ENCODE peak calls at places on chromosomes 6 and 20, in six cellular contexts. One of them, this sample, is unnamed.

GRCh38 chr6:26457407-26457795 is 354 bp upstream of the BTN2A1 start:
- DNase-seq in sigmoid colon: peak
- DNase-seq in naive thymus-derived CD4-positive, alpha-beta T cell: no peak
- DNase-seq in DMS 273 treated with DMSO at 0.1 percent for 48 hours: peak
- DNase-seq in H4: no peak
- DNase-seq in thoracic aorta: no peak
- DNase-seq in this sample: no peak

GRCh38 chr6:163438940-163439335 is 24.4 kb downstream of the QKI start:
- DNase-seq in sigmoid colon: no peak
- DNase-seq in naive thymus-derived CD4-positive, alpha-beta T cell: no peak
- DNase-seq in DMS 273 treated with DMSO at 0.1 percent for 48 hours: no peak
- DNase-seq in H4: no peak
- DNase-seq in thoracic aorta: no peak
- DNase-seq in this sample: no peak

GRCh38 chr20:10171864-10172751 is 46.5 kb upstream of the SNAP25 start:
- DNase-seq in sigmoid colon: peak
- DNase-seq in naive thymus-derived CD4-positive, alpha-beta T cell: no peak
- DNase-seq in DMS 273 treated with DMSO at 0.1 percent for 48 hours: peak
- DNase-seq in H4: peak
- DNase-seq in thoracic aorta: peak
- DNase-seq in this sample: peak

GRCh38 chr6:124870611-124871201 is 91.5 kb upstream of the RNF217 start:
- DNase-seq in sigmoid colon: no peak
- DNase-seq in naive thymus-derived CD4-positive, alpha-beta T cell: no peak
- DNase-seq in DMS 273 treated with DMSO at 0.1 percent for 48 hours: no peak
- DNase-seq in H4: no peak
- DNase-seq in thoracic aorta: no peak
- DNase-seq in this sample: peak

GRCh38 chr6:142912125-142912524 is 32.9 kb downstream of the HIVEP2 start:
- DNase-seq in sigmoid colon: no peak
- DNase-seq in naive thymus-derived CD4-positive, alpha-beta T cell: no peak
- DNase-seq in DMS 273 treated with DMSO at 0.1 percent for 48 hours: no peak
- DNase-seq in H4: no peak
- DNase-seq in thoracic aorta: no peak
- DNase-seq in this sample: no peak

GRCh38 chr6:77650098-77650663 is 2.7 kb upstream of the MEI4 start:
- DNase-seq in sigmoid colon: peak
- DNase-seq in naive thymus-derived CD4-positive, alpha-beta T cell: no peak
- DNase-seq in DMS 273 treated with DMSO at 0.1 percent for 48 hours: no peak
- DNase-seq in H4: peak
- DNase-seq in thoracic aorta: no peak
- DNase-seq in this sample: peak

GRCh38 chr6:107731422-107732319 is 92.4 kb downstream of the SCML4 start:
- DNase-seq in sigmoid colon: no peak
- DNase-seq in naive thymus-derived CD4-positive, alpha-beta T cell: peak
- DNase-seq in DMS 273 treated with DMSO at 0.1 percent for 48 hours: no peak
- DNase-seq in H4: no peak
- DNase-seq in thoracic aorta: no peak
- DNase-seq in this sample: no peak

GRCh38 chr6:42791706-42792320 is 10.0 kb downstream of the BICRAL start:
- DNase-seq in sigmoid colon: no peak
- DNase-seq in naive thymus-derived CD4-positive, alpha-beta T cell: no peak
- DNase-seq in DMS 273 treated with DMSO at 0.1 percent for 48 hours: no peak
- DNase-seq in H4: no peak
- DNase-seq in thoracic aorta: no peak
- DNase-seq in this sample: no peak

GRCh38 chr6:153140299-153140698 is 9.2 kb upstream of the RGS17 start:
- DNase-seq in sigmoid colon: no peak
- DNase-seq in naive thymus-derived CD4-positive, alpha-beta T cell: no peak
- DNase-seq in DMS 273 treated with DMSO at 0.1 percent for 48 hours: no peak
- DNase-seq in H4: no peak
- DNase-seq in thoracic aorta: no peak
- DNase-seq in this sample: no peak

GRCh38 chr20:51958636-51959542 is 156.6 kb upstream of the SALL4 start:
- DNase-seq in sigmoid colon: no peak
- DNase-seq in naive thymus-derived CD4-positive, alpha-beta T cell: no peak
- DNase-seq in DMS 273 treated with DMSO at 0.1 percent for 48 hours: no peak
- DNase-seq in H4: no peak
- DNase-seq in thoracic aorta: no peak
- DNase-seq in this sample: peak

GRCh38 chr6:41430875-41431274 is 95.5 kb downstream of the NCR2 start:
- DNase-seq in sigmoid colon: no peak
- DNase-seq in naive thymus-derived CD4-positive, alpha-beta T cell: no peak
- DNase-seq in DMS 273 treated with DMSO at 0.1 percent for 48 hours: no peak
- DNase-seq in H4: peak
- DNase-seq in thoracic aorta: no peak
- DNase-seq in this sample: peak

GRCh38 chr6:116446399-116446798 is 14.8 kb upstream of the CALHM6 start:
- DNase-seq in sigmoid colon: no peak
- DNase-seq in naive thymus-derived CD4-positive, alpha-beta T cell: no peak
- DNase-seq in DMS 273 treated with DMSO at 0.1 percent for 48 hours: no peak
- DNase-seq in H4: peak
- DNase-seq in thoracic aorta: no peak
- DNase-seq in this sample: no peak

GRCh38 chr20:51346686-51347485 is 195.6 kb downstream of the NFATC2 start:
- DNase-seq in sigmoid colon: peak
- DNase-seq in naive thymus-derived CD4-positive, alpha-beta T cell: no peak
- DNase-seq in DMS 273 treated with DMSO at 0.1 percent for 48 hours: no peak
- DNase-seq in H4: no peak
- DNase-seq in thoracic aorta: no peak
- DNase-seq in this sample: peak

GRCh38 chr6:156771047-156771446 is 6.1 kb upstream of the ARID1B start:
- DNase-seq in sigmoid colon: no peak
- DNase-seq in naive thymus-derived CD4-positive, alpha-beta T cell: no peak
- DNase-seq in DMS 273 treated with DMSO at 0.1 percent for 48 hours: no peak
- DNase-seq in H4: no peak
- DNase-seq in thoracic aorta: no peak
- DNase-seq in this sample: no peak

GRCh38 chr6:165662671-165663282 is at the start of gene PDE10A:
- DNase-seq in sigmoid colon: peak
- DNase-seq in naive thymus-derived CD4-positive, alpha-beta T cell: no peak
- DNase-seq in DMS 273 treated with DMSO at 0.1 percent for 48 hours: no peak
- DNase-seq in H4: peak
- DNase-seq in thoracic aorta: no peak
- DNase-seq in this sample: peak

GRCh38 chr6:55636406-55637102 is 57.6 kb upstream of the HMGCLL1 start:
- DNase-seq in sigmoid colon: no peak
- DNase-seq in naive thymus-derived CD4-positive, alpha-beta T cell: no peak
- DNase-seq in DMS 273 treated with DMSO at 0.1 percent for 48 hours: no peak
- DNase-seq in H4: peak
- DNase-seq in thoracic aorta: no peak
- DNase-seq in this sample: peak

GRCh38 chr6:71706523-71706922 is 179.8 kb upstream of the RIMS1 start:
- DNase-seq in sigmoid colon: no peak
- DNase-seq in naive thymus-derived CD4-positive, alpha-beta T cell: no peak
- DNase-seq in DMS 273 treated with DMSO at 0.1 percent for 48 hours: no peak
- DNase-seq in H4: no peak
- DNase-seq in thoracic aorta: no peak
- DNase-seq in this sample: no peak

This sample was measured in astrocyte of the spinal cord.